ENCODE peak calls at places on chromosomes 12 and 14, in five cellular contexts. One of them, this sample, is unnamed.

GRCh38 chr14:95255487-95255886 is 64.2 kb downstream of the CLMN start:
- DNase-seq in HepG2: no peak
- DNase-seq in GM12878: no peak
- DNase-seq in H1: peak
- DNase-seq in K562: peak
- DNase-seq in this sample: no peak

GRCh38 chr12:30701056-30701455 is 5.4 kb upstream of the IPO8 start:
- DNase-seq in HepG2: no peak
- DNase-seq in H1: no peak
- DNase-seq in GM12878: no peak
- DNase-seq in K562: no peak
- DNase-seq in this sample: no peak

GRCh38 chr12:70365648-70366518 is at the start of gene KCNMB4:
- DNase-seq in GM12878: peak
- DNase-seq in H1: peak
- DNase-seq in K562: peak
- DNase-seq in HepG2: peak
- DNase-seq in this sample: peak

GRCh38 chr12:40099423-40099853 is 6.4 kb downstream of the SLC2A13 start:
- DNase-seq in K562: peak
- DNase-seq in H1: no peak
- DNase-seq in HepG2: peak
- DNase-seq in GM12878: no peak
- DNase-seq in this sample: no peak

GRCh38 chr12:130742716-130743115 is 26.6 kb upstream of the RIMBP2 start:
- DNase-seq in K562: no peak
- DNase-seq in GM12878: no peak
- DNase-seq in H1: no peak
- DNase-seq in HepG2: no peak
- DNase-seq in this sample: no peak

GRCh38 chr12:68883151-68883550 is 49.8 kb downstream of the CPM start:
- DNase-seq in GM12878: no peak
- DNase-seq in HepG2: no peak
- DNase-seq in H1: no peak
- DNase-seq in K562: no peak
- DNase-seq in this sample: no peak

GRCh38 chr12:82426586-82426985 is 68.3 kb downstream of the METTL25 start:
- DNase-seq in H1: no peak
- DNase-seq in GM12878: no peak
- DNase-seq in HepG2: no peak
- DNase-seq in K562: no peak
- DNase-seq in this sample: no peak

GRCh38 chr14:61438860-61439765 is 117.7 kb downstream of the PRKCH start:
- DNase-seq in GM12878: peak
- DNase-seq in K562: no peak
- DNase-seq in HepG2: peak
- DNase-seq in H1: no peak
- DNase-seq in this sample: no peak

GRCh38 chr14:55348766-55349453 is 62.7 kb downstream of the ATG14 start:
- DNase-seq in HepG2: no peak
- DNase-seq in H1: peak
- DNase-seq in K562: no peak
- DNase-seq in GM12878: no peak
- DNase-seq in this sample: no peak

GRCh38 chr12:15757553-15758255 is 31.5 kb downstream of the EPS8 start:
- DNase-seq in K562: no peak
- DNase-seq in HepG2: peak
- DNase-seq in GM12878: no peak
- DNase-seq in H1: no peak
- DNase-seq in this sample: no peak

GRCh38 chr12:80293759-80294158 is 150.3 kb upstream of the PTPRQ start:
- DNase-seq in H1: no peak
- DNase-seq in GM12878: peak
- DNase-seq in K562: no peak
- DNase-seq in HepG2: no peak
- DNase-seq in this sample: no peak

GRCh38 chr14:76113691-76114090 is 38.0 kb upstream of the GPATCH2L start:
- DNase-seq in GM12878: no peak
- DNase-seq in HepG2: no peak
- DNase-seq in H1: no peak
- DNase-seq in K562: no peak
- DNase-seq in this sample: no peak

GRCh38 chr12:11711675-11712327 is 62.3 kb downstream of the ETV6 start:
- DNase-seq in HepG2: peak
- DNase-seq in GM12878: no peak
- DNase-seq in H1: no peak
- DNase-seq in K562: no peak
- DNase-seq in this sample: no peak

GRCh38 chr12:50224026-50224692 is 57.0 kb upstream of the CERS5 start:
- DNase-seq in H1: no peak
- DNase-seq in GM12878: no peak
- DNase-seq in K562: no peak
- DNase-seq in HepG2: peak
- DNase-seq in this sample: no peak

GRCh38 chr12:50222275-50222783 is 55.2 kb upstream of the CERS5 start:
- DNase-seq in HepG2: no peak
- DNase-seq in H1: no peak
- DNase-seq in K562: peak
- DNase-seq in GM12878: no peak
- DNase-seq in this sample: peak

GRCh38 chr12:50219544-50219943 is 52.4 kb upstream of the CERS5 start:
- DNase-seq in HepG2: no peak
- DNase-seq in GM12878: no peak
- DNase-seq in K562: no peak
- DNase-seq in H1: no peak
- DNase-seq in this sample: no peak

GRCh38 chr12:50220357-50221061 is 53.3 kb upstream of the CERS5 start:
- DNase-seq in H1: no peak
- DNase-seq in K562: no peak
- DNase-seq in HepG2: no peak
- DNase-seq in GM12878: peak
- DNase-seq in this sample: peak

GRCh38 chr12:50221228-50222008 is 54.2 kb upstream of the CERS5 start:
- DNase-seq in GM12878: peak
- DNase-seq in H1: no peak
- DNase-seq in HepG2: no peak
- DNase-seq in K562: no peak
- DNase-seq in this sample: peak
- TF ChIP-seq USF2 in GM12878: no peak
- TF ChIP-seq USF2 in H1: no peak
- TF ChIP-seq USF2 in HepG2: no peak
- TF ChIP-seq USF2 in K562: no peak
- TF ChIP-seq USF2 in this sample: no peak

GRCh38 chr12:110084314-110085015 is 36.1 kb upstream of the C12orf76 start:
- DNase-seq in K562: no peak
- DNase-seq in H1: no peak
- DNase-seq in HepG2: no peak
- DNase-seq in GM12878: no peak
- DNase-seq in this sample: no peak
- TF ChIP-seq CHD2 in K562: no peak
- TF ChIP-seq CHD2 in H1: no peak
- TF ChIP-seq CHD2 in HepG2: no peak
- TF ChIP-seq CHD2 in GM12878: no peak
- TF ChIP-seq CHD2 in this sample: no peak

GRCh38 chr12:127463237-127463636 is 803.7 kb upstream of the TMEM132C start:
- DNase-seq in K562: no peak
- DNase-seq in H1: no peak
- DNase-seq in HepG2: no peak
- DNase-seq in GM12878: no peak
- DNase-seq in this sample: no peak

GRCh38 chr12:127455347-127456265 is 811.4 kb upstream of the TMEM132C start:
- DNase-seq in HepG2: no peak
- DNase-seq in H1: peak
- DNase-seq in GM12878: no peak
- DNase-seq in K562: no peak
- DNase-seq in this sample: peak

GRCh38 chr12:127459166-127459565 is 807.8 kb upstream of the TMEM132C start:
- DNase-seq in K562: no peak
- DNase-seq in H1: no peak
- DNase-seq in GM12878: no peak
- DNase-seq in HepG2: no peak
- DNase-seq in this sample: no peak

GRCh38 chr12:127457726-127458125 is 809.2 kb upstream of the TMEM132C start:
- DNase-seq in HepG2: no peak
- DNase-seq in K562: no peak
- DNase-seq in GM12878: no peak
- DNase-seq in H1: no peak
- DNase-seq in this sample: no peak

DNA sequence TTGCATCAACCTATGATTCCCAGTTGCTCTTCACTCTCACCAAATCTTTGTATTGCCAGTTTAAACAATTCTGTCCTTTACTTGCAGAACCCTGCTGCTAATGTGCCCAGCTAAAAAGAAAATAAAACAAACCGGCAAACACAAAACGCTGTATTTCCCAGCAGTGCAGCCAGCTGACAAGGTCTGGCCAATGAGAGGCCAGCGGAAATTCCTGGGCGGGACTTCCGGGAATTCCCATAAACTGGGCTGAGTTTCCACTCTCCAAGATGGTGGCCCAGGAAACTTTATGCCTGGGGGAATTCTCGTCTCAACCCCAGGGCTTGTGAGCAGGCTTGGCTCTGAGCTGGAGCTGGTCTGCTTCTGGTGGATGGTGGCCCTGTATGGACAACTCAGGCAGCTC is 807.3 kb upstream of the TMEM132C start:
- DNase-seq in GM12878: no peak
- DNase-seq in HepG2: no peak
- DNase-seq in H1: no peak
- DNase-seq in K562: no peak
- DNase-seq in this sample: no peak
- H2AFZ ChIP-seq in GM12878: no peak
- H2AFZ ChIP-seq in HepG2: no peak
- H2AFZ ChIP-seq in H1: no peak
- H2AFZ ChIP-seq in K562: no peak
- H2AFZ ChIP-seq in this sample: no peak

GRCh38 chr14:90837355-90837754 is 21.1 kb upstream of the TTC7B start:
- DNase-seq in HepG2: no peak
- DNase-seq in GM12878: no peak
- DNase-seq in H1: no peak
- DNase-seq in K562: no peak
- DNase-seq in this sample: no peak
- TF ChIP-seq USF2 in HepG2: no peak
- TF ChIP-seq USF2 in GM12878: no peak
- TF ChIP-seq USF2 in H1: no peak
- TF ChIP-seq USF2 in K562: no peak
- TF ChIP-seq USF2 in this sample: no peak

GRCh38 chr12:43132291-43132690 is 419.7 kb downstream of the ADAMTS20 start:
- DNase-seq in K562: no peak
- DNase-seq in HepG2: no peak
- DNase-seq in GM12878: no peak
- DNase-seq in H1: no peak
- DNase-seq in this sample: no peak

GRCh38 chr12:43126652-43127051 is 425.4 kb downstream of the ADAMTS20 start:
- DNase-seq in H1: no peak
- DNase-seq in HepG2: no peak
- DNase-seq in K562: no peak
- DNase-seq in GM12878: no peak
- DNase-seq in this sample: no peak

DNA sequence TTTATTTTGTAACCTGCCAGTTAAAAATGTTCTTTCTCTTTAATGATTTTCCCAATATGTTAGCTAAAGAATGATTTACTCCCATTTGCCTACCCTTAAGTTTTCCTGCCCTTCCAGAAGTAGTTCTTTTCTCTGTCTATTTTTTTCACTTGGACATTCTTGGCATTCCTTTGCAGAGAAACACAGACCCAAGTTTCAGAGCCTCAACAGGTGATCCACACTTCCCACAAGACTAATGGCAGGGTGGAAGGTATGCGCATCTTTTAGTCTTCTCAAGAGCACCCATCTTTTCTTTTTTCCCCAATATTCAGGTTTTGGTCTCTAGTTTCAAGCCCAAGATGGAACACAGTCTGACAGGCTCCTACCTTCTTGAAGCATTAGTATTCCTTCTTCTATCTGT is 420.7 kb downstream of the ADAMTS20 start:
- DNase-seq in HepG2: no peak
- DNase-seq in H1: no peak
- DNase-seq in GM12878: no peak
- DNase-seq in K562: no peak
- DNase-seq in this sample: no peak
- TF ChIP-seq CHD2 in HepG2: no peak
- TF ChIP-seq CHD2 in H1: no peak
- TF ChIP-seq CHD2 in GM12878: no peak
- TF ChIP-seq CHD2 in K562: no peak
- TF ChIP-seq CHD2 in this sample: no peak

DNA sequence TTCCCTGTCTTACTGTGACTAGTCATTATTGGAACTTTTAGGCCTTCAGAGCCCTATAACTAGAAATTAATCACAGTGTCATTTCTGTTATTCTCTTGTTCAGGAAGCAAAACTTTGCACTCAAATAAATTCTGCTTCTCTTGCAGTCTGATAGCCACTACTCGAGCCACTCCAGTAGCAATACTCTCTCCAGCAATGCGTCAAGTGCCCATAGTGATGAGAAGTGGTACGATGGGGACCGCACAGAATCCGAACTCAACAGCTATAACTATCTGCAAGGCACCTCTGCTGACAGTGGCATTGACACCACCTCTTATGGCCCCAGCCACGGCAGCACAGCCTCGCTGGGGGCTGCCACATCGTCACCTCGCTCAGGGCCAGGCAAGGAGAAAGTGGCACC is 223.2 kb upstream of the RGS6 start:
- DNase-seq in GM12878: no peak
- DNase-seq in K562: no peak
- DNase-seq in HepG2: no peak
- DNase-seq in H1: no peak
- DNase-seq in this sample: no peak
- H2AFZ ChIP-seq in GM12878: no peak
- H2AFZ ChIP-seq in K562: no peak
- H2AFZ ChIP-seq in HepG2: no peak
- H2AFZ ChIP-seq in H1: no peak
- H2AFZ ChIP-seq in this sample: no peak

This sample was measured in SK-N-SH.